ENCODE peak calls at places on chromosomes 4 and X, in five cellular contexts. X is endothelial cell, F is bronchial epithelial cell, S is transverse colon, A is WTC11. N is an unnamed sample.
A peak's percentile ranks its signal among the peaks of the same experiment; 100 is the strongest.

GRCh38 chr4:53508446-53508845 is 82.8 kb downstream of the LNX1 start:
- DNase-seq in X (no peak), F (peak; percentile 42), S (no peak), A (no peak), N (peak; percentile 30)

GRCh38 chr4:161680146-161680545 is 483.7 kb downstream of the FSTL5 start:
- DNase-seq in X (no peak), F (no peak), S (no peak), A (no peak), N (no peak)

GRCh38 chr4:74098628-74098995 is 383 bp downstream of the CXCL2 start:
- DNase-seq in X (no peak), F (no peak), S (peak; percentile 23), A (peak; percentile 22), N (no peak)

GRCh38 chrX:44094821-44095530 is 121.8 kb upstream of the NDP start:
- DNase-seq in X (no peak), F (no peak), S (no peak), A (no peak), N (no peak)

GRCh38 chrX:10649286-10649685 is 28.9 kb upstream of the MID1 start:
- DNase-seq in X (no peak), F (no peak), S (no peak), A (no peak), N (no peak)

GRCh38 chr4:17232575-17233253 is 279.2 kb downstream of the QDPR start:
- DNase-seq in X (no peak), F (no peak), S (no peak), A (no peak), N (no peak)

GRCh38 chr4:183154701-183155391 is 55.8 kb downstream of the WWC2 start:
- DNase-seq in X (no peak), F (no peak), S (peak; percentile 14), A (no peak), N (no peak)

GRCh38 chr4:113823291-113823659 is 61.7 kb upstream of the CAMK2D start:
- DNase-seq in X (no peak), F (no peak), S (no peak), A (no peak), N (no peak)

GRCh38 chrX:68433155-68433980 is at the start of gene OPHN1:
- DNase-seq in X (peak; percentile 59), F (peak; percentile 71), S (peak; percentile 83), A (peak; percentile 77), N (peak; percentile 84)

GRCh38 chr4:144176476-144176875 is 36.0 kb upstream of the GYPA start:
- DNase-seq in X (no peak), F (no peak), S (no peak), A (no peak), N (no peak)

GRCh38 chr4:184368290-184368689 is 106.1 kb downstream of the IRF2 start:
- DNase-seq in X (no peak), F (no peak), S (no peak), A (no peak), N (no peak)

GRCh38 chr4:3747582-3747906 is 18.6 kb upstream of the ADRA2C start:
- DNase-seq in X (peak; percentile 67), F (no peak), S (no peak), A (peak; percentile 87), N (no peak)

GRCh38 chr4:175253184-175253902 is 335.2 kb downstream of the ADAM29 start:
- DNase-seq in X (no peak), F (peak; percentile 10), S (no peak), A (no peak), N (no peak)

GRCh38 chr4:139692300-139693012 is 26.8 kb downstream of the MGST2 start:
- DNase-seq in X (peak; percentile 32), F (no peak), S (no peak), A (peak; percentile 26), N (no peak)

GRCh38 chrX:42755820-42756219 is 22.1 kb downstream of the PPP1R2C start:
- DNase-seq in X (no peak), F (peak; percentile 67), S (no peak), A (no peak), N (peak; percentile 46)

GRCh38 chr4:147299205-147299604 is 181.7 kb upstream of the EDNRA start:
- DNase-seq in X (no peak), F (peak; percentile 90), S (no peak), A (no peak), N (peak; percentile 8)

GRCh38 chrX:128804828-128805227 is 718.5 kb downstream of the SMARCA1 start:
- DNase-seq in X (no peak), F (no peak), S (no peak), A (no peak), N (no peak)

GRCh38 chrX:9555354-9555753 is 90.5 kb downstream of the TBL1X start:
- DNase-seq in X (no peak), F (peak; percentile 18), S (no peak), A (no peak), N (no peak)

GRCh38 chr4:985123-985830 is 1.6 kb upstream of the IDUA start:
- DNase-seq in X (peak; percentile 67), F (peak; percentile 39), S (peak; percentile 89), A (peak; percentile 84), N (peak; percentile 19)

GRCh38 chr4:41258783-41259182 is 2.1 kb downstream of the UCHL1 start:
- DNase-seq in X (peak; percentile 45), F (peak; percentile 52), S (no peak), A (peak; percentile 23), N (peak; percentile 38)

GRCh38 chr4:188697217-188697616 is 558.0 kb downstream of the TRIML1 start:
- DNase-seq in X (no peak), F (no peak), S (no peak), A (no peak), N (no peak)

GRCh38 chrX:52034211-52034610 is 34.8 kb downstream of the MAGED4B start:
- DNase-seq in X (no peak), F (no peak), S (no peak), A (no peak), N (no peak)

GRCh38 chr4:140800686-140801085 is 44.5 kb upstream of the TBC1D9 start:
- DNase-seq in X (no peak), F (no peak), S (peak; percentile 28), A (no peak), N (no peak)

GRCh38 chr4:4860381-4860802 is 927 bp downstream of the MSX1 start:
- DNase-seq in X (no peak), F (no peak), S (no peak), A (no peak), N (no peak)

GRCh38 chr4:92304636-92305035 is 870 bp downstream of the GRID2 start:
- DNase-seq in X (peak; percentile 26), F (no peak), S (no peak), A (peak; percentile 24), N (no peak)

GRCh38 chr4:92304073-92304472 is 307 bp downstream of the GRID2 start:
- DNase-seq in X (peak; percentile 9), F (no peak), S (no peak), A (peak; percentile 18), N (no peak)

GRCh38 chr4:92303621-92304027 is at the start of gene GRID2:
- DNase-seq in X (peak; percentile 60), F (no peak), S (no peak), A (peak; percentile 83), N (peak; percentile 1)

GRCh38 chr4:92299152-92299551 is 4.6 kb upstream of the GRID2 start:
- DNase-seq in X (no peak), F (peak; percentile 21), S (no peak), A (no peak), N (peak; percentile 4)
- TF ChIP-seq CTCF in X (no peak), F (peak; percentile 15), S (no peak), A (no peak), N (peak; percentile 44)

DNA sequence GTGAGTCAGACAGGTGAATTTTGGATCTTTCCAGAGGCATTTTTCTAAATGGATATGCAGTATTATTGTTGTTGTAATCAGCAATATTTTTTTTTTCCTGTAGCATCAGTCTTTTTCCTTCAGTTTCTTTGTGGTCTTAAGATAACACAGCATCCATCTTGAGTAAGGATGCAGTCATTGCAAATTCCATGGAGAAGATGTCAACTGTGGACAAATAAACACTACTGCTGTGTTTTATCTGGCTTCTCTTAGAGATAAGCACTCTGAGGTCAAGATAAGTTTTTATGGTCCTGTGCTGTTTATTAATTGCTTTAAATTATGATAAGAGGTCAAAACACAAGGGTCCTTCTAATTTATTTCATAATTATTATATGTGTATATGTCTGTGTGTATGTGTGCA is 1255.7 kb downstream of the ADGRL3 start:
- DNase-seq in X (no peak), F (no peak), S (no peak), A (no peak), N (peak; percentile 12)
- TF ChIP-seq CTCF in X (no peak), F (no peak), S (no peak), A (no peak), N (no peak)

GRCh38 chrX:134908235-134908834 is 82.5 kb upstream of the SMIM10 start:
- DNase-seq in X (no peak), F (no peak), S (no peak), A (no peak), N (peak; percentile 11)
- TF ChIP-seq CTCF in X (no peak), F (no peak), S (no peak), A (no peak), N (no peak)

GRCh38 chrX:76453737-76454406 is 26.4 kb downstream of the MAGEE1 start:
- DNase-seq in X (no peak), F (no peak), S (no peak), A (no peak), N (no peak)

GRCh38 chrX:76454456-76454927 is 27.0 kb downstream of the MAGEE1 start:
- DNase-seq in X (peak; percentile 7), F (peak; percentile 13), S (no peak), A (peak; percentile 12), N (peak; percentile 23)
- TF ChIP-seq CTCF in X (peak; percentile 34), F (peak; percentile 55), S (peak; percentile 45), A (no peak), N (peak; percentile 48)

DNA sequence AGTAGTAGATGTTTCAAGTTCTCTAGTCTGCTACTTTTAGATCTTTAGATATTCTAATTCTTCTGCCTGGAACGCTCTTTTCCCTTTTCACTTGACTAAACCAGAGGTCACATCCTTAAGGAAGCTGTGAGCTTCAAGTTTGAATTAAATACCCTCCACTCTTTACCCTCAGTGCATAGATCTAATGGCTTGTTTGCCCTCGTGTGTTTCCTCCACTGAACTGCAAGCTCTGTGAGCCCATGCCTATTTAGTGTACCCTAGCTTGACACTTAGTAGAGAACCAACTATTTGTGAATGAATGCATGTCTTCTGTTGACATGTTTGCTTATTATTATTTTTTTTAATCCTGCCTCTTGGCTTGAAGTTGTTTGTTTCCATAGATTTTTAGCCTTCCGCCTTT is 138.3 kb downstream of the PDE5A start:
- DNase-seq in X (peak; percentile 20), F (peak; percentile 15), S (peak; percentile 10), A (peak; percentile 11), N (no peak)
- TF ChIP-seq CTCF in X (no peak), F (peak; percentile 23), S (peak; percentile 21), A (no peak), N (peak; percentile 27)

GRCh38 chr4:100366213-100366612 is 151.6 kb downstream of the EMCN start:
- DNase-seq in X (no peak), F (no peak), S (no peak), A (peak; percentile 18), N (peak; percentile 23)
- TF ChIP-seq CTCF in X (no peak), F (no peak), S (no peak), A (no peak), N (no peak)

N was measured in mammary epithelial cell.